ENCODE peak calls at places on chromosomes 16 and 17, in five cellular contexts. One of them, this sample, is unnamed.

GRCh38 chr17:828761-829160 is 46.6 kb downstream of the MRM3 start:
- DNase-seq in RWPE2: no peak
- DNase-seq in left ventricle myocardium inferior: no peak
- DNase-seq in A549: no peak
- DNase-seq in breast epithelium: no peak
- DNase-seq in this sample: no peak

GRCh38 chr17:20281860-20282259 is 185.5 kb downstream of the LGALS9B start:
- DNase-seq in RWPE2: no peak
- DNase-seq in left ventricle myocardium inferior: peak; percentile 23
- DNase-seq in A549: no peak
- DNase-seq in breast epithelium: no peak
- DNase-seq in this sample: no peak

GRCh38 chr16:1078579-1079021 is 6.1 kb downstream of the SSTR5 start:
- DNase-seq in A549: peak; percentile 87
- DNase-seq in RWPE2: peak; percentile 86
- DNase-seq in breast epithelium: peak; percentile 82
- DNase-seq in left ventricle myocardium inferior: no peak
- DNase-seq in this sample: peak; percentile 51

GRCh38 chr17:57078274-57078673 is 6.8 kb upstream of the AKAP1 start:
- DNase-seq in breast epithelium: no peak
- DNase-seq in RWPE2: no peak
- DNase-seq in A549: no peak
- DNase-seq in left ventricle myocardium inferior: no peak
- DNase-seq in this sample: no peak

GRCh38 chr16:11824362-11824761 is 27.0 kb downstream of the RSL1D1 start:
- DNase-seq in left ventricle myocardium inferior: peak; percentile 38
- DNase-seq in RWPE2: no peak
- DNase-seq in A549: peak; percentile 21
- DNase-seq in breast epithelium: no peak
- DNase-seq in this sample: peak; percentile 70

GRCh38 chr17:48162946-48163506 is 55.5 kb downstream of the SNX11 start:
- DNase-seq in RWPE2: no peak
- DNase-seq in A549: peak; percentile 57
- DNase-seq in left ventricle myocardium inferior: no peak
- DNase-seq in breast epithelium: no peak
- DNase-seq in this sample: peak; percentile 49

GRCh38 chr16:14505846-14506245 is 124.2 kb downstream of the PARN start:
- DNase-seq in left ventricle myocardium inferior: no peak
- DNase-seq in RWPE2: no peak
- DNase-seq in A549: peak; percentile 92
- DNase-seq in breast epithelium: no peak
- DNase-seq in this sample: no peak

GRCh38 chr16:47504599-47504998 is 43.5 kb downstream of the PHKB start:
- DNase-seq in RWPE2: no peak
- DNase-seq in left ventricle myocardium inferior: no peak
- DNase-seq in A549: no peak
- DNase-seq in breast epithelium: no peak
- DNase-seq in this sample: no peak

GRCh38 chr16:54284319-54284930 is 2.2 kb downstream of the IRX3 start:
- DNase-seq in breast epithelium: no peak
- DNase-seq in A549: no peak
- DNase-seq in RWPE2: peak; percentile 55
- DNase-seq in left ventricle myocardium inferior: no peak
- DNase-seq in this sample: no peak

GRCh38 chr17:298791-299450 is 53.7 kb downstream of the RPH3AL start:
- DNase-seq in left ventricle myocardium inferior: peak; percentile 75
- DNase-seq in breast epithelium: no peak
- DNase-seq in RWPE2: peak; percentile 31
- DNase-seq in A549: no peak
- DNase-seq in this sample: no peak

GRCh38 chr16:50747206-50747956 is 5.5 kb downstream of the CYLD start:
- DNase-seq in RWPE2: no peak
- DNase-seq in A549: peak; percentile 22
- DNase-seq in breast epithelium: no peak
- DNase-seq in left ventricle myocardium inferior: no peak
- DNase-seq in this sample: no peak

GRCh38 chr17:80455328-80455710 is 21.1 kb downstream of the NPTX1 start:
- DNase-seq in breast epithelium: peak; percentile 63
- DNase-seq in RWPE2: no peak
- DNase-seq in A549: no peak
- DNase-seq in left ventricle myocardium inferior: no peak
- DNase-seq in this sample: peak; percentile 70

GRCh38 chr16:30875881-30876791 is 17.7 kb downstream of the BCL7C start:
- DNase-seq in breast epithelium: no peak
- DNase-seq in A549: no peak
- DNase-seq in left ventricle myocardium inferior: no peak
- DNase-seq in RWPE2: no peak
- DNase-seq in this sample: no peak

GRCh38 chr17:61209524-61209923 is 190.1 kb upstream of the TBX2 start:
- DNase-seq in left ventricle myocardium inferior: no peak
- DNase-seq in RWPE2: no peak
- DNase-seq in breast epithelium: no peak
- DNase-seq in A549: no peak
- DNase-seq in this sample: no peak

GRCh38 chr16:85266857-85267256 is 154.6 kb upstream of the CIBAR2 start:
- DNase-seq in breast epithelium: no peak
- DNase-seq in A549: no peak
- DNase-seq in left ventricle myocardium inferior: no peak
- DNase-seq in RWPE2: no peak
- DNase-seq in this sample: peak; percentile 64

GRCh38 chr16:20383106-20384029 is 21.2 kb downstream of the PDILT start:
- DNase-seq in A549: peak; percentile 74
- DNase-seq in RWPE2: no peak
- DNase-seq in left ventricle myocardium inferior: peak; percentile 19
- DNase-seq in breast epithelium: no peak
- DNase-seq in this sample: peak; percentile 63

GRCh38 chr16:47019563-47019962 is 46.1 kb upstream of the DNAJA2 start:
- DNase-seq in RWPE2: no peak
- DNase-seq in A549: peak; percentile 21
- DNase-seq in breast epithelium: no peak
- DNase-seq in left ventricle myocardium inferior: no peak
- DNase-seq in this sample: no peak

GRCh38 chr17:43676471-43676870 is 14.7 kb upstream of the MEOX1 start:
- DNase-seq in A549: no peak
- DNase-seq in left ventricle myocardium inferior: no peak
- DNase-seq in breast epithelium: no peak
- DNase-seq in RWPE2: no peak
- DNase-seq in this sample: no peak

GRCh38 chr17:4249452-4250029 is 14.2 kb downstream of the ANKFY1 start:
- DNase-seq in breast epithelium: no peak
- DNase-seq in RWPE2: no peak
- DNase-seq in left ventricle myocardium inferior: no peak
- DNase-seq in A549: peak; percentile 69
- DNase-seq in this sample: peak; percentile 11

GRCh38 chr16:55502801-55503366 is 6.0 kb upstream of the LPCAT2 start:
- DNase-seq in RWPE2: no peak
- DNase-seq in A549: peak; percentile 68
- DNase-seq in left ventricle myocardium inferior: peak; percentile 93
- DNase-seq in breast epithelium: peak; percentile 67
- DNase-seq in this sample: peak; percentile 96

GRCh38 chr16:27759301-27759871 is 209.4 kb downstream of the KATNIP start:
- DNase-seq in breast epithelium: no peak
- DNase-seq in A549: no peak
- DNase-seq in RWPE2: no peak
- DNase-seq in left ventricle myocardium inferior: no peak
- DNase-seq in this sample: no peak

GRCh38 chr16:81189100-81189664 is 49.3 kb upstream of the BCO1 start:
- DNase-seq in left ventricle myocardium inferior: peak; percentile 85
- DNase-seq in RWPE2: no peak
- DNase-seq in breast epithelium: peak; percentile 65
- DNase-seq in A549: no peak
- DNase-seq in this sample: peak; percentile 55

GRCh38 chr17:55168970-55169687 is 95.6 kb upstream of the HLF start:
- DNase-seq in A549: no peak
- DNase-seq in RWPE2: no peak
- DNase-seq in left ventricle myocardium inferior: no peak
- DNase-seq in breast epithelium: no peak
- DNase-seq in this sample: no peak

GRCh38 chr16:10637337-10638037 is 57.1 kb upstream of the EMP2 start:
- DNase-seq in A549: no peak
- DNase-seq in breast epithelium: no peak
- DNase-seq in left ventricle myocardium inferior: no peak
- DNase-seq in RWPE2: no peak
- DNase-seq in this sample: no peak

GRCh38 chr17:17830740-17831207 is 6.0 kb downstream of the SREBF1 start:
- DNase-seq in left ventricle myocardium inferior: no peak
- DNase-seq in A549: no peak
- DNase-seq in RWPE2: no peak
- DNase-seq in breast epithelium: no peak
- DNase-seq in this sample: no peak

GRCh38 chr17:74745548-74746177 is 2.8 kb upstream of the NHERF1 start:
- DNase-seq in left ventricle myocardium inferior: peak; percentile 3
- DNase-seq in breast epithelium: no peak
- DNase-seq in A549: no peak
- DNase-seq in RWPE2: no peak
- DNase-seq in this sample: no peak

GRCh38 chr17:74742978-74743545 is 5.4 kb upstream of the NHERF1 start:
- DNase-seq in breast epithelium: no peak
- DNase-seq in left ventricle myocardium inferior: peak; percentile 7
- DNase-seq in A549: no peak
- DNase-seq in RWPE2: peak; percentile 32
- DNase-seq in this sample: no peak

GRCh38 chr17:74744714-74745547 is 3.5 kb upstream of the NHERF1 start:
- DNase-seq in breast epithelium: peak; percentile 95
- DNase-seq in left ventricle myocardium inferior: peak; percentile 89
- DNase-seq in A549: peak; percentile 70
- DNase-seq in RWPE2: peak; percentile 60
- DNase-seq in this sample: peak; percentile 75

GRCh38 chr17:74743755-74744154 is 4.7 kb upstream of the NHERF1 start:
- DNase-seq in breast epithelium: no peak
- DNase-seq in RWPE2: no peak
- DNase-seq in A549: no peak
- DNase-seq in left ventricle myocardium inferior: no peak
- DNase-seq in this sample: no peak

GRCh38 chr17:74744349-74744713 is 4.1 kb upstream of the NHERF1 start:
- DNase-seq in breast epithelium: no peak
- DNase-seq in A549: no peak
- DNase-seq in left ventricle myocardium inferior: peak; percentile 11
- DNase-seq in RWPE2: no peak
- DNase-seq in this sample: no peak
- H3K4me1 ChIP-seq in breast epithelium: no peaks in the 10 kb centered on the region
- H3K4me1 ChIP-seq in A549: peaks cover 13% of the 10 kb centered on the region
- H3K4me1 ChIP-seq in left ventricle myocardium inferior: peaks cover 51% of the 10 kb centered on the region
- H3K4me1 ChIP-seq in RWPE2: no peaks in the 10 kb centered on the region
- H3K4me1 ChIP-seq in this sample: no peaks in the 10 kb centered on the region

DNA sequence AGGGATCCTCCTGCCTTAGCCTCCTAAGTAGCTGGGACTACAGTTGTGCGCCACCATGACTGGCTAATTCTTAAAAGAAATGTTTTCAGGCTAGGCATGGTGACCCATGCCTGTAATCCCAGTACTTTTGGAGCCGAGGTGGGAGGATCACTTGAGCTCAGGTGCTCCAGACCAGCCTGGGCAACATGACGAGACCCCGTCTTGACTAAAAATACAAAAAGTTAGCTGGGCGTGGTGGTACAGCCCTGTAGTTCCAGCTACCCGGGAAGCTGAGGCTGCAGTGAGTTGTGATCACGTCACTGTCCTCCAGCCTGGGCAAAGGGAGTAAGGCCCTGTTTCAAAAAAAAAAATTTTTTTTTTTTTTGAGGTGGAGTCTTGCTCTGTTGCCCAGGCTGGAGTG is 173.1 kb downstream of the SEC14L1 start:
- DNase-seq in A549: no peak
- DNase-seq in RWPE2: peak; percentile 13
- DNase-seq in left ventricle myocardium inferior: no peak
- DNase-seq in breast epithelium: no peak
- DNase-seq in this sample: no peak
- TF ChIP-seq CTCF in A549: no peak
- TF ChIP-seq CTCF in RWPE2: no peak
- TF ChIP-seq CTCF in left ventricle myocardium inferior: no peak
- TF ChIP-seq CTCF in breast epithelium: no peak
- TF ChIP-seq CTCF in this sample: no peak

DNA sequence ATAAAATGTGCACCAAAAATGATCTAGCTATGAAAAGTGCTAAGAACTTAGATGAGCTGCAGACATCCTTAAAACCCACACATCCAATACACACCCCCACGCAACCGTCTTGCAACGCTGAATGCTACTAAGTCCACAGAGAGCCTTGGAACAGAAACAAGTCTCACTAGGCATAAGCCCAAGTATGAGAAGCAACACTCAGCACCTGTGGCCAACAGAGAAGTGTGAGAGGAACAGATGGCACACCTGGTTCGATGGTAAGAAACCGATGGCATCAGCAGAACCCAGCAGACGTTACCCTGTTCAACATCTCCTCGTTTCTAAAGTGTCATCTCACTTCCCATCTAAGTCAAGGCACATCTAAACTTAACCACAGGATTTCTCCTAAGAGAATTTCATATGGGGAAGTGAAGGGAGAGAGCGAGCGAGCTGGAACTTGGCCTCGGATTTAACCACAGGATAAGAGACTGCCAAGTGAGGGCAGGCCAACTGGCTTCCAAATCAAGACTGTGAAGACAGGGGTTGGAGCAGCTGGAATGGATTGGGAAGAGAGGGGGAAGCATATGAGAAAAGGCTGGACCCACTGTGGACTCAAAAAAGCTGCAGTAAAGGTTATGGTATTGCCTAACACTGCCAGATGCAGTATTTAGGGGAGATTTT is 41.0 kb downstream of the NXPH3 start:
- DNase-seq in breast epithelium: peak; percentile 57
- DNase-seq in A549: no peak
- DNase-seq in RWPE2: no peak
- DNase-seq in left ventricle myocardium inferior: peak; percentile 75
- DNase-seq in this sample: no peak
- H3K4me1 ChIP-seq in breast epithelium: peaks cover 4% of the 10 kb centered on the region
- H3K4me1 ChIP-seq in A549: no peaks in the 10 kb centered on the region
- H3K4me1 ChIP-seq in RWPE2: no peaks in the 10 kb centered on the region
- H3K4me1 ChIP-seq in left ventricle myocardium inferior: peaks cover 80% of the 10 kb centered on the region
- H3K4me1 ChIP-seq in this sample: no peaks in the 10 kb centered on the region

DNA sequence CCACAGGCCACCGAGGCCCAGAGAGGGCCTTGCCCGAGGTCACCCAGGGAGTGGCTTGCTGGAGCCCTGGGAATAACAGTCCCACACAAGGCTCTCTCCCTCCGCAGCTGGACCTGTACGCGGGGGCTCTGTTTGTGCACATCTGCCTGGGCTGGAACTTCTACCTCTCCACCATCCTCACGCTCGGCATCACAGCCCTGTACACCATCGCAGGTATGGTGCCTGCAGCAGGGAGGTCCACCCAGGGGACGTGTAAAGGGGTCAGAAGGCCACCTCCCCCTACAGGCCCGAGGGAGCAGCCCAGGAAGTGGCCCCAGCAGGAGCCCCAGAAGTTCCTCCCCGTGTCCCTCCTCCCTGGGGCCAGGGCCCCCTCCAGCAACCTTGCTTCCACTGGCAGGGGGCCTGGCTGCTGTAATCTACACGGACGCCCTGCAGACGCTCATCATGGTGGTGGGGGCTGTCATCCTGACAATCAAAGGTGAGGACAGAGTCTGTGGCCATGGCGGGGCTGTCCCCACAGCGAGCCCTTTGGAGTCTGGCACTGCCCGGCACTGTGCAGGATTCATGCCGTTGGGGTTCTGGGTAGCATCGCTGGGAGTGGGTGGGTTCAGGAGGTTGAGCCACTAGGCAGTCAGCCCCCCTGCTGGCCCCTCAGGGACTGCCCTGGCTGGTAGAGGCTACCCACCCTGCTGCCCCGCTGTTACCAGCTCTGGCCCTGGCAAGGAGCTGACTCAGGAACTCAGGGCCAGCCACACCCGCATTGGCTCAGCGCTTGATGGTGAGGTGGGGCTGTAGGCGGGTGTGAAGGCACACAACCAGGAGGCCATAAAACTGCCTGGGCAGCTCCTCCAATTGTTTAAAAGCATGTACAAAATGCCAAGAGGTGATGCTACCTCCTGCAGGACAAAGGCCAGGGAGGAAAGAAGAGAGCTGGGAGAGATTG is 17.3 kb downstream of the SLC5A10 start:
- DNase-seq in breast epithelium: no peak
- DNase-seq in RWPE2: no peak
- DNase-seq in A549: peak; percentile 58
- DNase-seq in left ventricle myocardium inferior: no peak
- DNase-seq in this sample: no peak
- TF ChIP-seq CTCF in breast epithelium: no peak
- TF ChIP-seq CTCF in RWPE2: no peak
- TF ChIP-seq CTCF in A549: no peak
- TF ChIP-seq CTCF in left ventricle myocardium inferior: no peak
- TF ChIP-seq CTCF in this sample: no peak